ENCODE peak calls at places on chromosomes 6 and 20, in four cellular contexts. One of them, this sample, is unnamed. For H3K4me1, the result is how much of the 10 kb centered on the place peaks cover.

GRCh38 chr20:49874601-49875116 is 40.7 kb downstream of the SPATA2 start:
- DNase-seq in ovary: no peak
- DNase-seq in fibroblast of lung: no peak
- DNase-seq in testis: no peak
- DNase-seq in this sample: no peak

GRCh38 chr6:33752139-33753015 is 5.7 kb upstream of the IP6K3 start:
- DNase-seq in fibroblast of lung: no peak
- DNase-seq in ovary: no peak
- DNase-seq in testis: no peak
- DNase-seq in this sample: peak

GRCh38 chr6:105900120-105900937 is 185.8 kb upstream of the PRDM1 start:
- DNase-seq in fibroblast of lung: peak
- DNase-seq in ovary: no peak
- DNase-seq in testis: no peak
- DNase-seq in this sample: no peak

GRCh38 chr20:15895126-15895525 is 678.1 kb downstream of the KIF16B start:
- DNase-seq in fibroblast of lung: no peak
- DNase-seq in testis: no peak
- DNase-seq in ovary: no peak
- DNase-seq in this sample: no peak

GRCh38 chr6:21135484-21136005 is 458.0 kb upstream of the SOX4 start:
- DNase-seq in testis: no peak
- DNase-seq in ovary: no peak
- DNase-seq in fibroblast of lung: no peak
- DNase-seq in this sample: no peak

GRCh38 chr6:64811145-64811544 is 895.9 kb downstream of the EYS start:
- DNase-seq in testis: no peak
- DNase-seq in ovary: no peak
- DNase-seq in fibroblast of lung: no peak
- DNase-seq in this sample: no peak

GRCh38 chr6:113645986-113646385 is 211.2 kb upstream of the MARCKS start:
- DNase-seq in ovary: no peak
- DNase-seq in testis: no peak
- DNase-seq in fibroblast of lung: no peak
- DNase-seq in this sample: no peak

GRCh38 chr6:145860562-145860961 is 46.0 kb upstream of the FBXO30 start:
- DNase-seq in fibroblast of lung: no peak
- DNase-seq in ovary: no peak
- DNase-seq in testis: no peak
- DNase-seq in this sample: no peak

GRCh38 chr6:37459981-37460800 is 27.2 kb downstream of the CMTR1 start:
- DNase-seq in testis: no peak
- DNase-seq in ovary: no peak
- DNase-seq in fibroblast of lung: no peak
- DNase-seq in this sample: no peak

GRCh38 chr6:82712826-82713225 is 349.2 kb downstream of the TPBG start:
- DNase-seq in testis: no peak
- DNase-seq in fibroblast of lung: peak
- DNase-seq in ovary: no peak
- DNase-seq in this sample: no peak

GRCh38 chr6:132320007-132320406 is 81.3 kb downstream of the MOXD1 start:
- DNase-seq in ovary: no peak
- DNase-seq in fibroblast of lung: peak
- DNase-seq in testis: no peak
- DNase-seq in this sample: no peak

GRCh38 chr20:41230136-41230535 is 87.4 kb downstream of the ZHX3 start:
- DNase-seq in fibroblast of lung: no peak
- DNase-seq in ovary: no peak
- DNase-seq in testis: no peak
- DNase-seq in this sample: no peak

GRCh38 chr6:43625393-43625992 is 3.6 kb downstream of the GTPBP2 start:
- DNase-seq in testis: peak
- DNase-seq in ovary: no peak
- DNase-seq in fibroblast of lung: no peak
- DNase-seq in this sample: no peak

GRCh38 chr20:2108987-2109386 is 7.4 kb downstream of the STK35 start:
- DNase-seq in testis: no peak
- DNase-seq in fibroblast of lung: peak
- DNase-seq in ovary: no peak
- DNase-seq in this sample: no peak

GRCh38 chr6:2478200-2478599 is 232.8 kb upstream of the GMDS start:
- DNase-seq in testis: no peak
- DNase-seq in ovary: no peak
- DNase-seq in fibroblast of lung: no peak
- DNase-seq in this sample: no peak

GRCh38 chr6:4977468-4977867 is 26.4 kb downstream of the RPP40 start:
- DNase-seq in testis: no peak
- DNase-seq in ovary: no peak
- DNase-seq in fibroblast of lung: no peak
- DNase-seq in this sample: no peak

GRCh38 chr20:32164984-32165735 is 42.4 kb downstream of the PLAGL2 start:
- DNase-seq in fibroblast of lung: no peak
- DNase-seq in ovary: peak
- DNase-seq in testis: peak
- DNase-seq in this sample: no peak

GRCh38 chr6:100553243-100553642 is 88.5 kb upstream of the SIM1 start:
- DNase-seq in ovary: no peak
- DNase-seq in fibroblast of lung: no peak
- DNase-seq in testis: no peak
- DNase-seq in this sample: no peak

GRCh38 chr6:68679399-68679798 is 44.3 kb downstream of the ADGRB3 start:
- DNase-seq in testis: no peak
- DNase-seq in fibroblast of lung: no peak
- DNase-seq in ovary: no peak
- DNase-seq in this sample: no peak

GRCh38 chr20:46983466-46983865 is 88.8 kb downstream of the EYA2 start:
- DNase-seq in fibroblast of lung: no peak
- DNase-seq in ovary: no peak
- DNase-seq in testis: no peak
- DNase-seq in this sample: no peak

GRCh38 chr6:47789553-47789952 is 7.7 kb downstream of the OPN5 start:
- DNase-seq in fibroblast of lung: no peak
- DNase-seq in testis: no peak
- DNase-seq in ovary: no peak
- DNase-seq in this sample: no peak

GRCh38 chr6:153059757-153060156 is 57.2 kb upstream of the MTRF1L start:
- DNase-seq in testis: no peak
- DNase-seq in ovary: no peak
- DNase-seq in fibroblast of lung: peak
- DNase-seq in this sample: no peak

GRCh38 chr20:61657719-61658377 is 405.8 kb downstream of the CDH4 start:
- DNase-seq in ovary: no peak
- DNase-seq in testis: no peak
- DNase-seq in fibroblast of lung: no peak
- DNase-seq in this sample: no peak

GRCh38 chr6:40936810-40937209 is 102.2 kb downstream of the UNC5CL start:
- DNase-seq in ovary: no peak
- DNase-seq in testis: no peak
- DNase-seq in fibroblast of lung: peak
- DNase-seq in this sample: no peak

GRCh38 chr6:6362051-6362450 is 41.6 kb upstream of the F13A1 start:
- DNase-seq in ovary: no peak
- DNase-seq in testis: no peak
- DNase-seq in fibroblast of lung: no peak
- DNase-seq in this sample: no peak

GRCh38 chr6:98547634-98548033 is 286.7 kb upstream of the POU3F2 start:
- DNase-seq in ovary: no peak
- DNase-seq in fibroblast of lung: no peak
- DNase-seq in testis: no peak
- DNase-seq in this sample: no peak

DNA sequence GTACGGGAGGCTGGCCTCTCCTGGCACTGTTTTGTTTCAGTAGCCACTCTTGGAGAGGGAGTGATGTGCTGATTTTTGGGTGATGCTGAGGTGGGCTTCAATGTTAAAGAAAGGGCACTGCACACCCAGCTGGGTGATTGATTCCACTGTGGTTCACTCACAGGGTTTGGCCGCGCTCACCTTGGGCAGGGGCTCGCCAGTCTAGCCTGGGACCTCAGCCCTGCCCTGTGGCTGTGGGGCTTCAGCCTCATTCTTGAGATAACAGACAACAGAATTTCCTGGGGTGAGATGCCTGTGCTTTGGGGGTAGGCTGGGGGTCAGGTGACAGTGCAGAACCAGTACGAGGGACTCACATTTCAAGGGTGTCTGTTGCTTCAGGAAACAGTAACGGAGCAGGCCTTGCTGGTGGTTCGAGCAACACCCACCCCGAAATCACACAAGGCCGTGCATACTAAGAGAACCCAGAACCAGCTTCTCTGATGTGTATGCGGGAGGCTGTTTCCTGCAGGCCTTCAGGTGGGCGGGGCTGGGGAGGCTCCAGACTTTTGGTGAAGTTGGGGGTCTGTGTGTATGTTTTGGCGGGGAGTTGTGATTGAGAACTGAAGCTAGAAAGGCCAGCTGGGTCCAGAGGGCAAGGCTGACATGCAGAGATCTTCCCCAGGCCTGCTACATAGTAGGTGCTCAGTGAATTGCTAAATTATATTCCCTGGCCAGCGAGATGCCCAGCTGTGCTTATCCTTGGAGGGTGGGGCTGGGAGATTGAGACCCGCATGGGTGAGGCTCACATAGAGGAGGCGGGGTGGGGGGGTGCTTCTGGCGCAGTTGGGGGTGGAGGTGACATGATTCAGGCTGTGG is 154.2 kb upstream of the RNF24 start:
- DNase-seq in ovary: no peak
- DNase-seq in fibroblast of lung: no peak
- DNase-seq in testis: no peak
- DNase-seq in this sample: no peak
- H3K4me1 ChIP-seq in ovary: under half
- H3K4me1 ChIP-seq in fibroblast of lung: under half
- H3K4me1 ChIP-seq in testis: under half
- H3K4me1 ChIP-seq in this sample: under half

DNA sequence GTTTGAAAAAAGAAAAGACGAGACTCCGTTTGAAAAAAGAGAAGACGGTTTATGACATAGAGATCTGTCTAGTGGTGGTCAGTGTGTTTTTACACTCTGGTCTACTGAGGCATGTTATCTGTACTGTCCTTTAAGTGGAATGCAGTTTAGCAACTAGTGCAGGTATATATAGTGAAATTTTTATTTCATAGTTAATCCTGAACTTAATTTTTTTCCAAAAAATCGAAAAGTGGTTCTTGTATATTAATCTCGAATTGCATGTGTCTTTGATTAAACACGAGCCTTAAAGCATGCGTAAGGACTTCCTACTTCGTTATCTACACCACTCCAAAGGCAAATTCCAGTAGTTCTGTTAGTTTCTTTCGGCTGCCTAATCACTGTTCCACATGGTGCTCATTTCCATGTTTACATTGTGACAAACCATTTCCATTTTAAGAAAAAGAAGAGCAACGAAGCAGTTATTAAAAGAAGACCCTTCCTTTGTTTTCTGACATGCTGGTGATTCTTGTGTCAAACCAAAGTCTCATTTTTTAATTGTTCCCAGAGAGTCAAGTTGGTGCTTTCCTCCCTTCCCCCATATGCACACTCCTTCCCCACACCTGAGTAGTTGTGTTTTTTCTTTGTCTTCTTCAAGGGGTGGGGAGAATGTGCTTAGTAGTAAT is 2.3 kb downstream of the SNX9 start:
- DNase-seq in testis: no peak
- DNase-seq in ovary: no peak
- DNase-seq in fibroblast of lung: peak
- DNase-seq in this sample: no peak
- H3K4me3 ChIP-seq in testis: no peak
- H3K4me3 ChIP-seq in ovary: no peak
- H3K4me3 ChIP-seq in fibroblast of lung: peak
- H3K4me3 ChIP-seq in this sample: no peak

GRCh38 chr20:43938932-43939761 is 24.5 kb downstream of the TOX2 start:
- DNase-seq in testis: peak
- DNase-seq in ovary: no peak
- DNase-seq in fibroblast of lung: peak
- DNase-seq in this sample: peak
- H3K4me1 ChIP-seq in testis: under half
- H3K4me1 ChIP-seq in ovary: under half
- H3K4me1 ChIP-seq in fibroblast of lung: half or more
- H3K4me1 ChIP-seq in this sample: under half

GRCh38 chr6:35829306-35829705 is 24.2 kb downstream of the LHFPL5 start:
- DNase-seq in ovary: no peak
- DNase-seq in testis: no peak
- DNase-seq in fibroblast of lung: no peak
- DNase-seq in this sample: no peak

GRCh38 chr6:35839019-35839418 is 33.9 kb downstream of the LHFPL5 start:
- DNase-seq in ovary: no peak
- DNase-seq in testis: no peak
- DNase-seq in fibroblast of lung: no peak
- DNase-seq in this sample: no peak

GRCh38 chr6:35831257-35832007 is 26.3 kb downstream of the LHFPL5 start:
- DNase-seq in fibroblast of lung: no peak
- DNase-seq in ovary: no peak
- DNase-seq in testis: no peak
- DNase-seq in this sample: no peak

DNA sequence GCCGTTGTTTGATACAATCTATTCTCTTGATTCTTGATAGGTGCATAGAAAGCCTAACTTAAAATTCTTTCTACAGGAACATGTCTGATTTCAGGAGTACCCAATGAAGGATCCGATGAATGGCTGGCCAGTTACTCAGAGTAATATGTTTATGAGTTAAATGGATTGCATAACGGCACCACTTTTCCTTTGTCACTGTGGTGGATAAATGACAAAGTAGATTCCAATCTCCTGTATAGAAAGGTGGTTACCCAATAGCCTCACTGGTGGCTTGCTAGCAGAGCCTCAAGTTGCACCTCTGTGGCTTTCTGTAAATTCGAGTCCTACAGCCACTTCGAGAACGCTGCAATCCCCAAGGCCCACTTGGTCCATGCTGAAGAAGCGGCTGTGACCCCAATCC is 28.4 kb downstream of the LHFPL5 start:
- DNase-seq in testis: no peak
- DNase-seq in ovary: no peak
- DNase-seq in fibroblast of lung: no peak
- DNase-seq in this sample: no peak
- H3K4me3 ChIP-seq in testis: no peak
- H3K4me3 ChIP-seq in ovary: no peak
- H3K4me3 ChIP-seq in fibroblast of lung: no peak
- H3K4me3 ChIP-seq in this sample: no peak

DNA sequence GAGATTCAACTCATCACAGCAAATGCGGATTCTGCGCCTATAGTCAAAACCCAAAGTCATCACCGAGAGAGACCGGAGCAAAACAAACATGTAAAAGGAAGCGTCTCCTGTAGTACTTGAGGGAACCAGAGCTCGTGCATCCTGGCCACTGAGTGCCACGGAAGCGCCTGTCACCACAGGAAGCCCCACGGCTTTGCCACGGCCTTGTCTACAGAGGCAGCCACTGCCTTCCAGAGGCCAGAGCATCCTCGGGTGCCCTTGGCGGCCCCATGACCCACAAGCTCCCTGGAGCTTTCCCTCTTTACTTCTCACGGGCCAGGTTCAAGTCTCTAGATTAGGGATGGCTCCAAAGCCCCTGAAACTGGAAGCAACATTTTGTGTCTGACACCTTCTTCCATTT is 7.5 kb downstream of the TCFL5 start:
- DNase-seq in fibroblast of lung: no peak
- DNase-seq in ovary: no peak
- DNase-seq in testis: no peak
- DNase-seq in this sample: no peak
- H3K4me1 ChIP-seq in fibroblast of lung: under half
- H3K4me1 ChIP-seq in ovary: under half
- H3K4me1 ChIP-seq in testis: under half
- H3K4me1 ChIP-seq in this sample: under half

GRCh38 chr6:38714239-38715015 is 684 bp upstream of the DNAH8 start:
- DNase-seq in ovary: no peak
- DNase-seq in testis: no peak
- DNase-seq in fibroblast of lung: no peak
- DNase-seq in this sample: no peak
- H3K4me3 ChIP-seq in ovary: no peak
- H3K4me3 ChIP-seq in testis: peak
- H3K4me3 ChIP-seq in fibroblast of lung: peak
- H3K4me3 ChIP-seq in this sample: peak

GRCh38 chr6:166563200-166563599 is 23.3 kb downstream of the RAMACL start:
- DNase-seq in ovary: no peak
- DNase-seq in testis: no peak
- DNase-seq in fibroblast of lung: no peak
- DNase-seq in this sample: no peak
- H3K4me1 ChIP-seq in ovary: under half
- H3K4me1 ChIP-seq in testis: under half
- H3K4me1 ChIP-seq in fibroblast of lung: under half
- H3K4me1 ChIP-seq in this sample: under half

This sample was measured in transverse colon.